ENCODE peak calls at places on chromosomes 6 and 20, in seven cellular contexts. X, N, V, S, L, T and R are unnamed samples. For H3K36me3, the result is how much of the 10 kb centered on the place peaks cover.

GRCh38 chr6:48928937-48929336 is 534.1 kb downstream of the MMUT start:
- DNase-seq in X (no peak), N (no peak), V (no peak), S (no peak), L (no peak), T (no peak), R (peak)

GRCh38 chr20:35359335-35359997 is 52.3 kb downstream of the UQCC1 start:
- DNase-seq in X (no peak), N (no peak), V (no peak), S (no peak), L (no peak), T (no peak), R (no peak)

GRCh38 chr6:4864534-4864933 is 88.3 kb downstream of the CDYL start:
- DNase-seq in X (no peak), N (no peak), V (no peak), S (no peak), L (no peak), T (no peak), R (no peak)

GRCh38 chr6:53128842-53129241 is 19.8 kb downstream of the GCM1 start:
- DNase-seq in X (no peak), N (no peak), V (no peak), S (no peak), L (no peak), T (no peak), R (no peak)

GRCh38 chr6:40672118-40672517 is 85.0 kb upstream of the LRFN2 start:
- DNase-seq in X (no peak), N (no peak), V (no peak), S (no peak), L (no peak), T (peak), R (peak)

GRCh38 chr20:17661121-17661744 is 20.8 kb downstream of the RRBP1 start:
- DNase-seq in X (no peak), N (peak), V (no peak), S (no peak), L (no peak), T (no peak), R (no peak)

GRCh38 chr20:428658-429200 is 20.6 kb downstream of the RBCK1 start:
- DNase-seq in X (no peak), N (no peak), V (no peak), S (no peak), L (no peak), T (no peak), R (peak)

GRCh38 chr20:59662856-59663512 is 58.6 kb downstream of the PHACTR3 start:
- DNase-seq in X (no peak), N (no peak), V (no peak), S (no peak), L (no peak), T (no peak), R (no peak)

GRCh38 chr20:19272976-19273654 is 60.7 kb downstream of the SLC24A3 start:
- DNase-seq in X (no peak), N (no peak), V (no peak), S (no peak), L (no peak), T (no peak), R (no peak)

GRCh38 chr6:151365233-151365632 is 26.1 kb downstream of the ZBTB2 start:
- DNase-seq in X (no peak), N (no peak), V (no peak), S (no peak), L (no peak), T (no peak), R (no peak)

GRCh38 chr6:33126101-33126714 is 50.4 kb downstream of the HLA-DPB1 start:
- DNase-seq in X (peak), N (peak), V (no peak), S (peak), L (no peak), T (peak), R (peak)

GRCh38 chr6:8085053-8085511 is 17.3 kb downstream of the EEF1E1 start:
- DNase-seq in X (peak), N (peak), V (no peak), S (no peak), L (no peak), T (no peak), R (no peak)

GRCh38 chr6:33589723-33590530 is 9.9 kb upstream of the BAK1 start:
- DNase-seq in X (peak), N (peak), V (peak), S (peak), L (peak), T (peak), R (peak)

GRCh38 chr6:125846292-125847024 is 55.7 kb downstream of the NCOA7 start:
- DNase-seq in X (no peak), N (peak), V (no peak), S (no peak), L (no peak), T (no peak), R (no peak)

GRCh38 chr20:19672498-19672897 is 85.6 kb upstream of the RIN2 start:
- DNase-seq in X (no peak), N (no peak), V (no peak), S (no peak), L (no peak), T (no peak), R (no peak)

GRCh38 chr6:82144852-82145332 is 102.7 kb downstream of the IBTK start:
- DNase-seq in X (peak), N (peak), V (peak), S (no peak), L (no peak), T (peak), R (peak)

GRCh38 chr20:53903652-53903987 is 166.8 kb downstream of the BCAS1 start:
- DNase-seq in X (no peak), N (no peak), V (no peak), S (no peak), L (no peak), T (no peak), R (no peak)

GRCh38 chr20:6925744-6926278 is 158.3 kb downstream of the BMP2 start:
- DNase-seq in X (no peak), N (no peak), V (no peak), S (no peak), L (no peak), T (no peak), R (no peak)

GRCh38 chr20:33433875-33434274 is 9.7 kb downstream of the SNTA1 start:
- DNase-seq in X (no peak), N (no peak), V (no peak), S (no peak), L (no peak), T (no peak), R (no peak)

GRCh38 chr6:1244941-1245340 is 67.0 kb upstream of the FOXQ1 start:
- DNase-seq in X (no peak), N (no peak), V (no peak), S (no peak), L (no peak), T (no peak), R (no peak)

GRCh38 chr20:58883243-58883691 is 30.8 kb downstream of the GNAS start:
- DNase-seq in X (no peak), N (no peak), V (no peak), S (no peak), L (no peak), T (no peak), R (peak)

GRCh38 chr20:41028359-41029149 is at the start of gene TOP1:
- DNase-seq in X (peak), N (peak), V (peak), S (peak), L (peak), T (peak), R (peak)

GRCh38 chr20:13262701-13263335 is 41.7 kb downstream of the ISM1 start:
- DNase-seq in X (no peak), N (no peak), V (no peak), S (no peak), L (no peak), T (no peak), R (no peak)

GRCh38 chr20:13261460-13262301 is 40.6 kb downstream of the ISM1 start:
- DNase-seq in X (peak), N (peak), V (peak), S (peak), L (no peak), T (peak), R (peak)

GRCh38 chr20:13260620-13261279 is 39.7 kb downstream of the ISM1 start:
- DNase-seq in X (no peak), N (peak), V (no peak), S (no peak), L (no peak), T (no peak), R (no peak)

GRCh38 chr20:13262302-13262650 is 41.2 kb downstream of the ISM1 start:
- DNase-seq in X (no peak), N (no peak), V (no peak), S (no peak), L (no peak), T (no peak), R (no peak)

DNA sequence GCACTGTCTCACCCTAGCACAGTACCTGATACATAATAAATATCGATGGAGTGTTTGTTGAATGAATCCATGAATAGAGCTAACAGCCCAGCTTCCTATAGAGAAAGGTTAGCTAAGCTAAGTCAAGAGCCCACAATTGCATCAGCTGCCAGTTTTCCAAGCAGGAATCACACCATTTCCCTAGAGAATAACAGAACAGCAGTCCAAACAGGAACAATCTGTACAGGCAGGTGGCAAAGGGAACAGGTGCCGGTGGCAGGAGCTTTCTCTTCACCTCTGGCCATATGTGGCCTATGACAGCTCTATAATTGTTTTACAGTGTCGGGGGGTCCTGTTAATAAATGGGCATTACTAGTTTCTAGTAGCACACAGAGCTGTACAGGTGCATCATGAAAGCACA is 38.8 kb downstream of the ISM1 start:
- DNase-seq in X (no peak), N (no peak), V (no peak), S (no peak), L (no peak), T (no peak), R (no peak)
- TF ChIP-seq REST in X (no peak), N (no peak), V (no peak), S (no peak), L (no peak), T (no peak), R (no peak)

GRCh38 chr6:157186785-157187181 is 136.5 kb downstream of the TMEM242 start:
- DNase-seq in X (no peak), N (no peak), V (no peak), S (no peak), L (no peak), T (no peak), R (no peak)

GRCh38 chr6:157187182-157188093 is 135.9 kb downstream of the TMEM242 start:
- DNase-seq in X (no peak), N (peak), V (no peak), S (no peak), L (no peak), T (no peak), R (no peak)

GRCh38 chr6:157185171-157185570 is 138.1 kb downstream of the TMEM242 start:
- DNase-seq in X (no peak), N (no peak), V (no peak), S (no peak), L (no peak), T (no peak), R (no peak)

GRCh38 chr6:157184202-157185015 is 138.9 kb downstream of the TMEM242 start:
- DNase-seq in X (peak), N (peak), V (peak), S (peak), L (no peak), T (peak), R (peak)

GRCh38 chr6:157188213-157188612 is 135.1 kb downstream of the TMEM242 start:
- DNase-seq in X (no peak), N (no peak), V (no peak), S (no peak), L (no peak), T (no peak), R (no peak)
- H3K36me3 ChIP-seq in X (under half), N (half or more), V (under half), S (half or more), L (under half), T (half or more), R (under half)

GRCh38 chr6:159116343-159116742 is 52.9 kb upstream of the FNDC1 start:
- DNase-seq in X (no peak), N (no peak), V (no peak), S (no peak), L (no peak), T (no peak), R (no peak)
- TF ChIP-seq REST in X (no peak), N (no peak), V (no peak), S (no peak), L (no peak), T (no peak), R (no peak)

GRCh38 chr6:3272911-3273547 is 14.3 kb downstream of the PSMG4 start:
- DNase-seq in X (no peak), N (no peak), V (no peak), S (no peak), L (no peak), T (no peak), R (no peak)

GRCh38 chr6:3271756-3272155 is 13.0 kb downstream of the PSMG4 start:
- DNase-seq in X (no peak), N (no peak), V (no peak), S (no peak), L (no peak), T (no peak), R (no peak)

GRCh38 chr6:3276174-3277167 is 17.7 kb downstream of the PSMG4 start:
- DNase-seq in X (no peak), N (no peak), V (no peak), S (no peak), L (no peak), T (no peak), R (no peak)

GRCh38 chr6:3277251-3277650 is 18.5 kb downstream of the PSMG4 start:
- DNase-seq in X (no peak), N (no peak), V (no peak), S (no peak), L (no peak), T (no peak), R (no peak)

DNA sequence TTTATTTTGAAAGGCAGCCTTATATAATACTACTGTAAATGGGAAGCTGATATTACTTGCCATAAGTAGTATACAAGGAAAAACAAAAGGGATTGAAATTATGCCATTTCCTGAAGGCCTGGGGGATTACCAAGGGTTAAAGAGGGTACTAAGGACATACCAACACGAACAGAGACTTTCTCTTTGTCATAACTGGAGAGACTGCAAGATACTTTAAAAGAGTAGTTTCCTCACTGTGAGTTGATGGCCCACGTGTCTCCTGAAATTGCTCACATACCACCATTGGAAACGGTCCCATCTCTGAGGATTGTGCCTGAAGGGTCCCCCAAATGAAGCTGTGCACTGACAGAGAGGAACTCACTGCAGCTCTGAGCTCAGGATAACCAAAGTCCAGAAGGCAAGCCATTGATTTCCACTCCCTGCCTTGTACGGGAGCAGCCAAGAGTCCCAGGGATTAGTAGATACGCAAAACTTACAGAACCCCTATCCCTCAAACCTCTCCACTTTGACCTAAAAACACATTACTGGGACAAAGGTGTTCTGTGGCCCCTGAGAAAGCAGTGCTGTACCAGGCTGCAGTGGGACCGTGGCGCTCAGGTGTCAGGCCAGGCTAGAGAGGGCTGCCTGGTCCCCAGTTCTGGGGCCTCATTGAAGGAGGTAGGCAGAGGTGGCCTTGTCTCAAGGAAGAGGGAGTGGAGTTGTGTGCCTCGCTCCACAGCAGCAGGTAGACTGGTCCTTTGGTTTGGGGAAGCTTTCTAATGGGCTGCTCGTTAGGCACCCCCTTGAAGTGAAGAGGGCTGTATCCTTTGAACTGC is 15.2 kb downstream of the PSMG4 start:
- DNase-seq in X (no peak), N (no peak), V (no peak), S (no peak), L (no peak), T (no peak), R (no peak)
- H3K36me3 ChIP-seq in X (under half), N (half or more), V (under half), S (under half), L (under half), T (under half), R (under half)

GRCh38 chr6:149763866-149764265 is 14.3 kb downstream of the PCMT1 start:
- DNase-seq in X (no peak), N (no peak), V (no peak), S (no peak), L (no peak), T (no peak), R (no peak)
- TF ChIP-seq REST in X (no peak), N (no peak), V (no peak), S (no peak), L (no peak), T (no peak), R (no peak)

DNA sequence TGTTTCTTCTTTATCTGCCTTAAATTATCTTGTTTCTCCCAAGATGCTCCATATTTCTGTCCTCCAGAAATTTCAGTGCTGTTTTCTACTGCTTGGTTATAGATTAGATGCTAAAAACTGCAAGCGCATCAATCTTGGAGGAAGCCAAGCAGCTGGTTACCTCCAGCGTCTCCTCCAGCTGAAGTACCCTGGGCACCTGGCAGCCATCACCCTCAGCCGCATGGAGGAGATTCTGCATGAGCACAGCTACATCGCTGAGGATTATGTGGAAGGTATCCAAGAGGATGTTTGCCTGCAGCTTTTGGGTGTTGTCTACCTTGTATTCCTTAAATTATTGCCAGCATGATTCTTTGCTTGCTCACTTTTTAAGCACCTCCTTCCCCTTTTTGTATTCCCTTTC is 3.8 kb downstream of the ACTR5 start:
- DNase-seq in X (no peak), N (no peak), V (no peak), S (no peak), L (no peak), T (no peak), R (no peak)
- H3K36me3 ChIP-seq in X (under half), N (under half), V (under half), S (half or more), L (under half), T (under half), R (under half)